ENCODE peak calls at places on chromosome 4, in six cellular contexts. K is ACHN, E is posterior vena cava, Q is endothelial cell, R is GM10248, C is immature natural killer cell. U is an unnamed sample.

GRCh38 chr4:148850257-148850995 is 408.2 kb upstream of the NR3C2 start:
- DNase-seq in K (no peak), E (no peak), Q (no peak), R (no peak), C (no peak), U (no peak)

GRCh38 chr4:108043536-108043935 is 53.8 kb downstream of the HADH start:
- DNase-seq in K (no peak), E (no peak), Q (no peak), R (no peak), C (no peak), U (peak)

GRCh38 chr4:39446842-39447573 is 11.7 kb downstream of the RPL9 start:
- DNase-seq in K (no peak), E (peak), Q (peak), R (peak), C (peak), U (no peak)

GRCh38 chr4:96293806-96294205 is 453.9 kb downstream of the PDHA2 start:
- DNase-seq in K (no peak), E (no peak), Q (no peak), R (no peak), C (no peak), U (no peak)

GRCh38 chr4:37795796-37796195 is 30.7 kb upstream of the PGM2 start:
- DNase-seq in K (no peak), E (no peak), Q (no peak), R (no peak), C (no peak), U (no peak)

GRCh38 chr4:133154725-133155124 is 5.6 kb downstream of the PCDH10 start:
- DNase-seq in K (peak), E (no peak), Q (peak), R (peak), C (no peak), U (no peak)

GRCh38 chr4:168840988-168841681 is 168.9 kb downstream of the CBR4 start:
- DNase-seq in K (no peak), E (no peak), Q (no peak), R (no peak), C (no peak), U (no peak)

GRCh38 chr4:41575665-41576064 is 37.7 kb downstream of the LIMCH1 start:
- DNase-seq in K (no peak), E (no peak), Q (no peak), R (no peak), C (no peak), U (no peak)

GRCh38 chr4:91113130-91113706 is 986.0 kb downstream of the CCSER1 start:
- DNase-seq in K (peak), E (no peak), Q (no peak), R (peak), C (no peak), U (no peak)

GRCh38 chr4:3856604-3857204 is 90.5 kb downstream of the ADRA2C start:
- DNase-seq in K (no peak), E (no peak), Q (no peak), R (no peak), C (no peak), U (no peak)

GRCh38 chr4:169271692-169272007 is 894 bp upstream of the SH3RF1 start:
- DNase-seq in K (no peak), E (no peak), Q (no peak), R (no peak), C (no peak), U (no peak)